ENCODE peak calls at places on chromosomes 5 and 9, in four cellular contexts. V is HCT116, W is heart right ventricle, N is body of pancreas. Z is an unnamed sample. For H3K4me1 and H3K27me3, the result is how much of the 10 kb centered on the place peaks cover.

GRCh38 chr9:90909225-90909624 is 107.6 kb downstream of the SYK start:
- DNase-seq in V (no peak), W (no peak), N (no peak), Z (no peak)

GRCh38 chr5:170070556-170071412 is 34.9 kb upstream of the FOXI1 start:
- DNase-seq in V (peak), W (peak), N (no peak), Z (no peak)

GRCh38 chr5:38601133-38601842 is 44.8 kb upstream of the LIFR start:
- DNase-seq in V (no peak), W (peak), N (no peak), Z (no peak)

GRCh38 chr9:132412089-132412488 is 2.1 kb downstream of the CFAP77 start:
- DNase-seq in V (peak), W (no peak), N (no peak), Z (no peak)

GRCh38 chr9:18610956-18611355 is 137.0 kb downstream of the ADAMTSL1 start:
- DNase-seq in V (no peak), W (no peak), N (no peak), Z (no peak)

GRCh38 chr5:91850031-91850430 is 466.9 kb upstream of the ARRDC3 start:
- DNase-seq in V (no peak), W (no peak), N (no peak), Z (no peak)

GRCh38 chr9:125262217-125262991 is 778 bp downstream of the GAPVD1 start:
- DNase-seq in V (no peak), W (no peak), N (no peak), Z (no peak)

GRCh38 chr9:104961701-104962359 is 33.9 kb upstream of the ABCA1 start:
- DNase-seq in V (no peak), W (no peak), N (no peak), Z (no peak)

GRCh38 chr9:101437806-101438232 is 2.2 kb upstream of the ALDOB start:
- DNase-seq in V (no peak), W (peak), N (peak), Z (no peak)

GRCh38 chr9:14395300-14396082 is 81.5 kb upstream of the NFIB start:
- DNase-seq in V (no peak), W (peak), N (no peak), Z (no peak)

GRCh38 chr5:72452515-72453259 is 54.5 kb downstream of the ZNF366 start:
- DNase-seq in V (peak), W (peak), N (peak), Z (no peak)

GRCh38 chr5:142874537-142874936 is 104.4 kb downstream of the ARHGAP26 start:
- DNase-seq in V (no peak), W (peak), N (peak), Z (peak)

GRCh38 chr5:180784497-180785097 is 18.0 kb downstream of the MGAT1 start:
- DNase-seq in V (peak), W (peak), N (peak), Z (no peak)

GRCh38 chr9:128022886-128023285 is 42.1 kb upstream of the EEIG1 start:
- DNase-seq in V (no peak), W (no peak), N (no peak), Z (no peak)

GRCh38 chr9:90600029-90600428 is 42.6 kb downstream of the DIRAS2 start:
- DNase-seq in V (no peak), W (no peak), N (no peak), Z (no peak)

GRCh38 chr9:111178361-111179043 is 140.2 kb upstream of the LPAR1 start:
- DNase-seq in V (no peak), W (no peak), N (no peak), Z (no peak)

GRCh38 chr5:147809830-147810666 is 21.4 kb downstream of the SPINK1 start:
- DNase-seq in V (no peak), W (no peak), N (no peak), Z (no peak)
- TF ChIP-seq CTCF in V (no peak), W (no peak), N (no peak), Z (no peak)

DNA sequence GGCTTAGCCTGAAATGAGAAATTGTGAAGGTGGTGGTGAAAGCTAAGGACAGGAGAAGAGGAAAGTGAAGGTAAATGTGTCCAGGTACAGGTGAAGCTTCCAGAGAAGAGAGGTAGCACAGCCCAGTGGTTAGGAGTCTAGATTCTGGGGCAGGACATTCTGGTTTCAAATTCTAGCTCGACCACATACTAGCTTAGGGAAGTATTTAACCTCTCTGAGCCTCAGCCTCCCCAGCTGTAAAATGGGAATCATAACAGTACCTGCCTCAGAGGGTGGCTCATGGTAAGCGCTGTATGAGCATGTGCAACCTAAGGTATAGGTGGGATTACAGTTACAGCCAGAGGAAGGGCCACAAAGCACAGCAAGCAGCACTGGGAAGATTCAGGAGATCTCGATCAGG is 55.2 kb downstream of the PCDH1 start:
- DNase-seq in V (no peak), W (no peak), N (no peak), Z (no peak)
- H3K4me1 ChIP-seq in V (under half), W (under half), N (under half), Z (under half)

GRCh38 chr9:97766610-97767009 is 69.5 kb upstream of the XPA start:
- DNase-seq in V (no peak), W (no peak), N (no peak), Z (no peak)
- H3K27me3 ChIP-seq in V (under half), W (under half), N (under half), Z (under half)

GRCh38 chr9:33202018-33202417 is 34.9 kb upstream of the B4GALT1 start:
- DNase-seq in V (no peak), W (no peak), N (no peak), Z (no peak)
- TF ChIP-seq CTCF in V (no peak), W (no peak), N (no peak), Z (no peak)

GRCh38 chr9:134216449-134216951 is 52.1 kb upstream of the RNU6ATAC start:
- DNase-seq in V (no peak), W (peak), N (no peak), Z (no peak)
- H3K4me1 ChIP-seq in V (under half), W (under half), N (under half), Z (under half)